ENCODE peak calls at places on chromosome 21, in ten cellular contexts. N is pancreas, Z is fibroblast of pulmonary artery, R is lower leg skin, A is kidney epithelial cell, V is GM13977, S is neural crest cell, Q is choroid plexus epithelial cell, L is fibroblast of the aortic adventitia, C is dorsolateral prefrontal cortex. O is an unnamed sample.

GRCh38 chr21:35046223-35046690 is 2.8 kb downstream of the RUNX1 start:
- DNase-seq in C (no peak), R (no peak), S (no peak), A (no peak), V (no peak), Q (no peak), Z (no peak), N (no peak), L (no peak), O (no peak)

GRCh38 chr21:25708467-25709065 is 26.1 kb downstream of the ATP5PF start:
- DNase-seq in A (no peak), L (peak), Z (peak), S (peak), Q (peak), C (no peak), N (peak), V (peak), R (peak), O (peak)

GRCh38 chr21:35408401-35408800 is 359.3 kb upstream of the RUNX1 start:
- DNase-seq in L (peak), C (no peak), Q (no peak), V (no peak), S (no peak), Z (no peak), N (no peak), R (no peak), A (no peak), O (no peak)

GRCh38 chr21:15795533-15795932 is 65.8 kb downstream of the USP25 start:
- DNase-seq in A (no peak), N (no peak), C (no peak), Z (no peak), L (no peak), Q (no peak), V (no peak), S (no peak), R (no peak), O (no peak)

GRCh38 chr21:28674807-28675206 is 317.9 kb downstream of the LTN1 start:
- DNase-seq in S (no peak), V (no peak), N (no peak), C (no peak), Q (no peak), A (no peak), Z (no peak), R (no peak), L (peak), O (no peak)

GRCh38 chr21:31446206-31446900 is 102.3 kb upstream of the TIAM1 start:
- DNase-seq in A (no peak), S (no peak), C (no peak), V (no peak), Z (no peak), R (no peak), Q (no peak), L (no peak), N (no peak), O (no peak)

GRCh38 chr21:37412603-37413360 is 46.2 kb downstream of the DYRK1A start:
- DNase-seq in N (no peak), R (no peak), V (no peak), Z (peak), Q (peak), L (peak), A (no peak), S (no peak), C (no peak), O (no peak)

GRCh38 chr21:41048141-41048540 is 119.8 kb upstream of the BACE2 start:
- DNase-seq in S (no peak), N (no peak), R (no peak), C (no peak), A (no peak), Q (no peak), V (no peak), L (no peak), Z (no peak), O (no peak)

GRCh38 chr21:45999581-46000181 is 18.1 kb downstream of the COL6A1 start:
- DNase-seq in S (no peak), Z (no peak), Q (no peak), C (peak), R (no peak), A (no peak), N (no peak), L (no peak), V (no peak), O (no peak)

GRCh38 chr21:39082656-39083376 is 100.4 kb downstream of the PSMG1 start:
- DNase-seq in C (no peak), R (no peak), A (no peak), N (peak), L (no peak), S (no peak), V (no peak), Z (no peak), Q (no peak), O (no peak)

GRCh38 chr21:39085843-39086415 is 97.3 kb downstream of the PSMG1 start:
- DNase-seq in S (no peak), Z (no peak), R (no peak), L (no peak), C (no peak), V (no peak), A (no peak), Q (no peak), N (no peak), O (no peak)

GRCh38 chr21:39083377-39084008 is 99.8 kb downstream of the PSMG1 start:
- DNase-seq in L (peak), V (no peak), N (no peak), R (peak), C (no peak), Q (peak), S (no peak), Z (peak), A (no peak), O (no peak)

GRCh38 chr21:39084979-39085729 is 98.1 kb downstream of the PSMG1 start:
- DNase-seq in L (no peak), Z (no peak), S (no peak), Q (no peak), N (no peak), C (no peak), V (no peak), R (no peak), A (no peak), O (no peak)

DNA sequence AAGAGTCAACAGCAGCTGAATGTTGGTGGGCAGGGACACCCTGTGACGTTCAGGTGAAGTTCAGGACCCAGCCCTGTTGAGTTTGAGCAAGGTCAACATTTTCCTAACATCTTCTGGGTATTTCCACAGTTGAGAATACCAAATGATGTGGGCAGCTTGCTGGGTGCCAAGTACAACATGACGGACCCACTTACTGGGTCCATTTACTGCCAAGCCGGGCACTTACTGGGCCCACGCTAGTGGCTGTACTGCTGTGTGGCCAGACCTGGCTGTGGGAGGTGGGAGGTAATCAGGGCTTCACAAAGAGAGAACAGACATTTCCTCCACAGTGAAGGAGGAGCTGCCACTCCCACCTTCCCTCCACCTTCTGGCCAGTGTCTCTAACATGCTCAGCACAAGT is 99.2 kb downstream of the PSMG1 start:
- DNase-seq in N (no peak), L (no peak), Z (no peak), R (no peak), S (no peak), A (no peak), Q (no peak), C (no peak), V (no peak), O (no peak)
- TF ChIP-seq CTCF in N (no peak), L (no peak), Z (no peak), R (no peak), S (no peak), A (no peak), Q (no peak), C (no peak), V (no peak), O (no peak)

GRCh38 chr21:21921410-21922232 is 923.4 kb downstream of the NCAM2 start:
- DNase-seq in C (no peak), R (no peak), L (peak), V (no peak), Z (peak), A (no peak), N (no peak), Q (peak), S (no peak), O (no peak)
- TF ChIP-seq CTCF in C (peak), R (no peak), L (peak), V (peak), Z (peak), A (peak), N (no peak), Q (peak), S (peak), O (peak)

GRCh38 chr21:44817914-44818635 is at the start of gene SUMO3:
- DNase-seq in Q (peak), N (peak), Z (peak), V (peak), R (peak), S (peak), A (no peak), L (peak), C (peak), O (peak)
- TF ChIP-seq CTCF in Q (no peak), N (no peak), Z (no peak), V (no peak), R (no peak), S (no peak), A (no peak), L (no peak), C (no peak), O (no peak)

GRCh38 chr21:33125981-33126380 is 56.0 kb downstream of the OLIG1 start:
- DNase-seq in V (no peak), N (no peak), R (no peak), C (no peak), A (no peak), S (no peak), Z (no peak), L (no peak), Q (no peak), O (no peak)

GRCh38 chr21:33127154-33127893 is 57.4 kb downstream of the OLIG1 start:
- DNase-seq in S (peak), N (peak), C (peak), R (peak), L (peak), Z (peak), A (peak), Q (peak), V (peak), O (peak)

GRCh38 chr21:33124879-33125278 is 54.9 kb downstream of the OLIG1 start:
- DNase-seq in Z (no peak), Q (no peak), R (no peak), A (no peak), S (no peak), N (no peak), L (no peak), C (no peak), V (no peak), O (no peak)

GRCh38 chr21:33128538-33128937 is 58.6 kb downstream of the OLIG1 start:
- DNase-seq in V (no peak), Q (no peak), Z (no peak), S (no peak), R (no peak), L (no peak), N (no peak), A (no peak), C (no peak), O (no peak)

DNA sequence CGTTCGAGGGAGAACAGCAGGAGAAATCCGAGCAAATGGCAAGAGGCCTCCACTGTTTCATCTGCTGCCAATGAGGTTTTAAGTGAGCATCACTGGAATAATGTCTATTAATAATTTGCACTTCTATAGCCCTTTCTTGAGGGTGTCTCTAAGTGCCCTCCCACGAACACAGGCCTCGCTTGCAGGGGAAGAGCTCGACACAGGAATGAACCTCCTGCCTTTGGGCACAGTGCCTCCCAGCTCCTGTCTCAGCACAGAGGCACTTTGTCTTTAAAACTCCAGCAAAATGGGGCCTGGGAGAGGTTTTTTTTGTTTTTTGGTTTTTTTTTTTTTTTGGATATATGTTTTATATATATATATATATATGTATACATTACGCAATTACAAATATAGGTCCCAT is 56.6 kb downstream of the OLIG1 start:
- DNase-seq in V (no peak), Z (no peak), R (no peak), C (no peak), A (no peak), L (no peak), Q (no peak), N (no peak), S (no peak), O (no peak)
- TF ChIP-seq CTCF in V (no peak), Z (no peak), R (no peak), C (peak), A (no peak), L (no peak), Q (no peak), N (no peak), S (no peak), O (no peak)